ENCODE peak calls at places on chromosomes 5 and 9, in nine cellular contexts. One of them, this sample, is unnamed.

GRCh38 chr9:125632321-125633115 is 74.5 kb downstream of the MAPKAP1 start:
- DNase-seq in WERI-Rb-1: no peak
- DNase-seq in AG10803: no peak
- DNase-seq in Panc1: no peak
- DNase-seq in endodermal cell: no peak
- DNase-seq in fibroblast of pulmonary artery: no peak
- DNase-seq in coronary artery: no peak
- DNase-seq in AG09309: no peak
- DNase-seq in transverse colon: no peak
- DNase-seq in this sample: no peak

GRCh38 chr5:51096859-51097258 is 286.4 kb upstream of the ISL1 start:
- DNase-seq in WERI-Rb-1: no peak
- DNase-seq in AG10803: no peak
- DNase-seq in Panc1: no peak
- DNase-seq in endodermal cell: no peak
- DNase-seq in fibroblast of pulmonary artery: no peak
- DNase-seq in coronary artery: no peak
- DNase-seq in AG09309: no peak
- DNase-seq in transverse colon: no peak
- DNase-seq in this sample: no peak

GRCh38 chr5:102975457-102976182 is 144.3 kb downstream of the GIN1 start:
- DNase-seq in WERI-Rb-1: no peak
- DNase-seq in AG10803: peak
- DNase-seq in Panc1: no peak
- DNase-seq in endodermal cell: no peak
- DNase-seq in fibroblast of pulmonary artery: peak
- DNase-seq in coronary artery: no peak
- DNase-seq in AG09309: no peak
- DNase-seq in transverse colon: no peak
- DNase-seq in this sample: peak

GRCh38 chr5:14727428-14727865 is 62.9 kb downstream of the OTULIN start:
- DNase-seq in WERI-Rb-1: peak
- DNase-seq in AG10803: peak
- DNase-seq in Panc1: peak
- DNase-seq in endodermal cell: peak
- DNase-seq in fibroblast of pulmonary artery: peak
- DNase-seq in coronary artery: no peak
- DNase-seq in AG09309: no peak
- DNase-seq in transverse colon: peak
- DNase-seq in this sample: peak

GRCh38 chr9:94649100-94649855 is 10.0 kb upstream of the FBP1 start:
- DNase-seq in WERI-Rb-1: no peak
- DNase-seq in AG10803: peak
- DNase-seq in Panc1: no peak
- DNase-seq in endodermal cell: no peak
- DNase-seq in fibroblast of pulmonary artery: peak
- DNase-seq in coronary artery: no peak
- DNase-seq in AG09309: peak
- DNase-seq in transverse colon: no peak
- DNase-seq in this sample: peak

GRCh38 chr5:175872287-175873089 is 1.1 kb downstream of the CPLX2 start:
- DNase-seq in WERI-Rb-1: peak
- DNase-seq in AG10803: no peak
- DNase-seq in Panc1: no peak
- DNase-seq in endodermal cell: peak
- DNase-seq in fibroblast of pulmonary artery: no peak
- DNase-seq in coronary artery: no peak
- DNase-seq in AG09309: no peak
- DNase-seq in transverse colon: no peak
- DNase-seq in this sample: no peak

GRCh38 chr9:94833802-94834201 is 107.3 kb downstream of the AOPEP start:
- DNase-seq in WERI-Rb-1: no peak
- DNase-seq in AG10803: no peak
- DNase-seq in Panc1: no peak
- DNase-seq in endodermal cell: no peak
- DNase-seq in fibroblast of pulmonary artery: no peak
- DNase-seq in coronary artery: no peak
- DNase-seq in AG09309: no peak
- DNase-seq in transverse colon: no peak
- DNase-seq in this sample: no peak

GRCh38 chr5:93990504-93991085 is 249.2 kb upstream of the POU5F2 start:
- DNase-seq in WERI-Rb-1: no peak
- DNase-seq in AG10803: peak
- DNase-seq in Panc1: no peak
- DNase-seq in endodermal cell: no peak
- DNase-seq in fibroblast of pulmonary artery: peak
- DNase-seq in coronary artery: no peak
- DNase-seq in AG09309: no peak
- DNase-seq in transverse colon: peak
- DNase-seq in this sample: peak

GRCh38 chr5:133344266-133344665 is 268.1 kb downstream of the FSTL4 start:
- DNase-seq in WERI-Rb-1: no peak
- DNase-seq in AG10803: no peak
- DNase-seq in Panc1: no peak
- DNase-seq in endodermal cell: no peak
- DNase-seq in fibroblast of pulmonary artery: no peak
- DNase-seq in coronary artery: no peak
- DNase-seq in AG09309: no peak
- DNase-seq in transverse colon: no peak
- DNase-seq in this sample: no peak

GRCh38 chr9:95157491-95158151 is 159.9 kb downstream of the FANCC start:
- DNase-seq in WERI-Rb-1: no peak
- DNase-seq in AG10803: peak
- DNase-seq in Panc1: no peak
- DNase-seq in endodermal cell: no peak
- DNase-seq in fibroblast of pulmonary artery: peak
- DNase-seq in coronary artery: no peak
- DNase-seq in AG09309: no peak
- DNase-seq in transverse colon: peak
- DNase-seq in this sample: peak

GRCh38 chr9:132168851-132169250 is 7.0 kb downstream of the NTNG2 start:
- DNase-seq in WERI-Rb-1: no peak
- DNase-seq in AG10803: no peak
- DNase-seq in Panc1: no peak
- DNase-seq in endodermal cell: no peak
- DNase-seq in fibroblast of pulmonary artery: no peak
- DNase-seq in coronary artery: no peak
- DNase-seq in AG09309: no peak
- DNase-seq in transverse colon: no peak
- DNase-seq in this sample: no peak

GRCh38 chr5:95761771-95762680 is 30.9 kb downstream of the RHOBTB3 start:
- DNase-seq in WERI-Rb-1: peak
- DNase-seq in AG10803: peak
- DNase-seq in Panc1: no peak
- DNase-seq in endodermal cell: no peak
- DNase-seq in fibroblast of pulmonary artery: peak
- DNase-seq in coronary artery: no peak
- DNase-seq in AG09309: peak
- DNase-seq in transverse colon: no peak
- DNase-seq in this sample: peak

GRCh38 chr5:178083942-178084341 is 29.4 kb upstream of the N4BP3 start:
- DNase-seq in WERI-Rb-1: no peak
- DNase-seq in AG10803: no peak
- DNase-seq in Panc1: no peak
- DNase-seq in endodermal cell: no peak
- DNase-seq in fibroblast of pulmonary artery: no peak
- DNase-seq in coronary artery: no peak
- DNase-seq in AG09309: no peak
- DNase-seq in transverse colon: no peak
- DNase-seq in this sample: no peak

DNA sequence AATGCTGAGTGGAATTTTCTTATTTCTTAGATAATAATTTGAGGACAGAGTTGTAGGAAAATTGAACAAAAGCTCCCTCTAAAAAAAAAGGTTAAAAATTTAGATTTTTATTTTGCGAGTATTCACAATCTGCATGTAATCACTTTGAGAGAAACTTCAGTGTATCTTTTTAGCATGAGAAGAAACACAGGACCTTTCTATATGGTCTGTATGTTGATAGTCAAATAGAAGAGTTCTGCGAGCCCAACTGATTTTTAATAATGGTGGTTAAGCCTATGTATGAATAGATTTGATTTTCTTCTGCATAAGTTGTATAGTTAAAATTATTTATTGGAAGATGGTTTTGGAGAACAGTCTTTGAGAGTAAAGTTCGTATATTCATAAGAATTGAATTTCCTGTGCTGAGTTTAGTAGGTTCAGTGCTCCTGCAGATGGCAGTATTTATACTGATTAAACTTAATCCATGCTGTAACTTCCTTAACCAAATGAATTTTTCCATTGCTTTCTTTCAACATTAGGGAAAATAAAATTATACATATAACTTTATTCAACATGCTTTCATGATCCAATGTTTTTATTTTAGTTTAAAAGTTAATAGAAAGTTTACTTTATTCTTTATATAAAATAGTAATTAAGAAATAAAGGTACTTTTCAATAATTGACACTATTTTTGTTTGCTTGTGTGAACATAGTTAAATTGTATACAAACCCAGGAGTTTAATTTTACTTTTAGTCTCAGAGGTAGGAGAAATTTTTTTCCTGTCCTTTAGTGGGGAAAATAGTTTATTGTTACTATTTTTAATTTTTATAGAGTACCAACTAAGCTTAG is 19.6 kb downstream of the TCERG1 start:
- DNase-seq in WERI-Rb-1: no peak
- DNase-seq in AG10803: peak
- DNase-seq in Panc1: no peak
- DNase-seq in endodermal cell: no peak
- DNase-seq in fibroblast of pulmonary artery: peak
- DNase-seq in coronary artery: no peak
- DNase-seq in AG09309: no peak
- DNase-seq in transverse colon: no peak
- DNase-seq in this sample: peak
- TF ChIP-seq CTCF in WERI-Rb-1: peak
- TF ChIP-seq CTCF in AG10803: peak
- TF ChIP-seq CTCF in Panc1: peak
- TF ChIP-seq CTCF in endodermal cell: peak
- TF ChIP-seq CTCF in fibroblast of pulmonary artery: peak
- TF ChIP-seq CTCF in coronary artery: no peak
- TF ChIP-seq CTCF in AG09309: peak
- TF ChIP-seq CTCF in transverse colon: peak
- TF ChIP-seq CTCF in this sample: peak

GRCh38 chr9:92711146-92711545 is 41.2 kb upstream of the IPPK start:
- DNase-seq in WERI-Rb-1: no peak
- DNase-seq in AG10803: no peak
- DNase-seq in Panc1: no peak
- DNase-seq in endodermal cell: no peak
- DNase-seq in fibroblast of pulmonary artery: no peak
- DNase-seq in coronary artery: no peak
- DNase-seq in AG09309: no peak
- DNase-seq in transverse colon: no peak
- DNase-seq in this sample: no peak
- H3K4me3 ChIP-seq in WERI-Rb-1: no peak
- H3K4me3 ChIP-seq in AG10803: no peak
- H3K4me3 ChIP-seq in Panc1: no peak
- H3K4me3 ChIP-seq in endodermal cell: no peak
- H3K4me3 ChIP-seq in fibroblast of pulmonary artery: no peak
- H3K4me3 ChIP-seq in coronary artery: no peak
- H3K4me3 ChIP-seq in AG09309: no peak
- H3K4me3 ChIP-seq in transverse colon: no peak
- H3K4me3 ChIP-seq in this sample: no peak

DNA sequence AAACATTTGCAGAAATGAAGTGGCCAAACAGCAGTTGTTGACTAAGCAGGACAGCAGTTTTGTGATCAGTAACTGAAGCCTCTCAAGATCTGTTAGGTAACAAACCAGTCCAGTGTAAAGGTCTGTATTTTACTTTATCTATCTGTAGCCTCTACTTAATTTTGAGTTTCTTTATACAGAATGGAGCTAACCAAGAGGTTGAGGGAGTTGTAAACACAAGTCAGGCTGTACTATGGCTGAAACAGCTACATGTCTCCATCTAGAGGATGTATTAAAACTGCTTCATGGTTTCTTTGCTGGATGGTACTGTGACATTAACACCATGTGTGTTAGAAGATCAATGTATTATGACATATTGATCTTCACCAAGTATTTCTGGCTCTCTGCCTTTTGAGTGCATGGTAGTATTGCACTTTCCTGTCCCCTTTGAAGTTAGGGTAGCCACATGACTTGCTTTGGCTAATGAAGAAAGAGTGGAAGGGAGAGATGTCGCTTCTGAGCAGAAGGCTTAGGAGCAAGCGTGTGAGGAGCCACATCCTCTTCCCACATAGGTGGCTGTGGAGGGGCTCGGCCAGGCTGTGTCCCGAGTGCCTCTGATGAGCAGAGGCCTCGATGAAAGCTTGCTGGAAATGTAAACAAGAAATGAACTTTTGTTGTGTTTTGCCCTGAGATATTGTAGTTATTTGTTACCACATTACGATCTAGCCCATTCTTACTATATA is 105.6 kb upstream of the PCA3 start:
- DNase-seq in WERI-Rb-1: no peak
- DNase-seq in AG10803: peak
- DNase-seq in Panc1: no peak
- DNase-seq in endodermal cell: peak
- DNase-seq in fibroblast of pulmonary artery: peak
- DNase-seq in coronary artery: no peak
- DNase-seq in AG09309: peak
- DNase-seq in transverse colon: no peak
- DNase-seq in this sample: peak
- TF ChIP-seq CTCF in WERI-Rb-1: peak
- TF ChIP-seq CTCF in AG10803: peak
- TF ChIP-seq CTCF in Panc1: peak
- TF ChIP-seq CTCF in endodermal cell: peak
- TF ChIP-seq CTCF in fibroblast of pulmonary artery: peak
- TF ChIP-seq CTCF in coronary artery: no peak
- TF ChIP-seq CTCF in AG09309: peak
- TF ChIP-seq CTCF in transverse colon: peak
- TF ChIP-seq CTCF in this sample: peak

GRCh38 chr5:173915310-173916005 is 27.3 kb downstream of the CPEB4 start:
- DNase-seq in WERI-Rb-1: no peak
- DNase-seq in AG10803: peak
- DNase-seq in Panc1: no peak
- DNase-seq in endodermal cell: no peak
- DNase-seq in fibroblast of pulmonary artery: no peak
- DNase-seq in coronary artery: no peak
- DNase-seq in AG09309: no peak
- DNase-seq in transverse colon: no peak
- DNase-seq in this sample: no peak

GRCh38 chr5:173916233-173916632 is 28.1 kb downstream of the CPEB4 start:
- DNase-seq in WERI-Rb-1: no peak
- DNase-seq in AG10803: no peak
- DNase-seq in Panc1: no peak
- DNase-seq in endodermal cell: no peak
- DNase-seq in fibroblast of pulmonary artery: no peak
- DNase-seq in coronary artery: no peak
- DNase-seq in AG09309: no peak
- DNase-seq in transverse colon: no peak
- DNase-seq in this sample: no peak

GRCh38 chr5:173920024-173920753 is 32.0 kb downstream of the CPEB4 start:
- DNase-seq in WERI-Rb-1: no peak
- DNase-seq in AG10803: peak
- DNase-seq in Panc1: no peak
- DNase-seq in endodermal cell: no peak
- DNase-seq in fibroblast of pulmonary artery: peak
- DNase-seq in coronary artery: no peak
- DNase-seq in AG09309: no peak
- DNase-seq in transverse colon: no peak
- DNase-seq in this sample: no peak

GRCh38 chr5:173919443-173919842 is 31.3 kb downstream of the CPEB4 start:
- DNase-seq in WERI-Rb-1: no peak
- DNase-seq in AG10803: no peak
- DNase-seq in Panc1: peak
- DNase-seq in endodermal cell: no peak
- DNase-seq in fibroblast of pulmonary artery: peak
- DNase-seq in coronary artery: no peak
- DNase-seq in AG09309: no peak
- DNase-seq in transverse colon: no peak
- DNase-seq in this sample: no peak

GRCh38 chr5:173917788-173918786 is 29.9 kb downstream of the CPEB4 start:
- DNase-seq in WERI-Rb-1: peak
- DNase-seq in AG10803: peak
- DNase-seq in Panc1: peak
- DNase-seq in endodermal cell: peak
- DNase-seq in fibroblast of pulmonary artery: peak
- DNase-seq in coronary artery: no peak
- DNase-seq in AG09309: peak
- DNase-seq in transverse colon: peak
- DNase-seq in this sample: peak
- H3K4me3 ChIP-seq in WERI-Rb-1: peak
- H3K4me3 ChIP-seq in AG10803: peak
- H3K4me3 ChIP-seq in Panc1: peak
- H3K4me3 ChIP-seq in endodermal cell: peak
- H3K4me3 ChIP-seq in fibroblast of pulmonary artery: peak
- H3K4me3 ChIP-seq in coronary artery: peak
- H3K4me3 ChIP-seq in AG09309: peak
- H3K4me3 ChIP-seq in transverse colon: peak
- H3K4me3 ChIP-seq in this sample: peak

This sample was measured in fibroblast of mammary gland.